ENCODE peak calls at places on chromosomes 16 and 17, in seven cellular contexts. M, Y, A, G, Q, E and W are unnamed samples.

GRCh38 chr17:49632201-49632600 is 45.7 kb downstream of the SPOP start:
- DNase-seq in M (no peak), Q (no peak), Y (no peak), A (no peak), G (no peak), E (no peak), W (no peak)

GRCh38 chr16:17829826-17830225 is 359.1 kb upstream of the XYLT1 start:
- DNase-seq in Q (no peak), A (no peak), E (no peak), M (no peak), G (no peak), Y (no peak), W (no peak)

GRCh38 chr16:58339452-58339938 is 44.7 kb upstream of the PRSS54 start:
- DNase-seq in Q (no peak), G (no peak), M (no peak), E (peak), A (no peak), Y (peak), W (peak)

GRCh38 chr17:20072692-20072992 is 63.5 kb downstream of the SPECC1 start:
- DNase-seq in Y (no peak), E (no peak), Q (no peak), M (no peak), A (no peak), G (no peak), W (no peak)

GRCh38 chr16:66489818-66490217 is 60.1 kb downstream of the TK2 start:
- DNase-seq in A (no peak), Q (no peak), M (no peak), Y (no peak), G (no peak), E (no peak), W (no peak)

GRCh38 chr16:79582789-79583188 is 17.7 kb downstream of the MAF start:
- DNase-seq in M (no peak), Q (no peak), Y (no peak), E (no peak), G (no peak), A (no peak), W (no peak)

GRCh38 chr16:685967-686366 is 1.8 kb upstream of the JMJD8 start:
- DNase-seq in A (peak), G (peak), M (peak), E (peak), Q (no peak), Y (peak), W (peak)

GRCh38 chr16:35150805-35151312 is 1691.4 kb downstream of the TP53TG3F start:
- DNase-seq in A (no peak), E (no peak), Q (no peak), M (no peak), Y (no peak), G (peak), W (no peak)

GRCh38 chr16:8920676-8921625 is 38.8 kb downstream of the LITAFD start:
- DNase-seq in Q (no peak), M (no peak), E (peak), Y (no peak), G (no peak), A (no peak), W (peak)

GRCh38 chr17:37746617-37747016 is 1.8 kb upstream of the HNF1B start:
- DNase-seq in A (no peak), Y (no peak), M (no peak), G (no peak), E (no peak), Q (no peak), W (no peak)

GRCh38 chr17:37743875-37744632 is 805 bp downstream of the HNF1B start:
- DNase-seq in Q (no peak), A (no peak), M (peak), Y (no peak), E (peak), G (peak), W (no peak)

GRCh38 chr17:37745801-37746426 is 1.1 kb upstream of the HNF1B start:
- DNase-seq in A (no peak), Q (no peak), E (no peak), Y (no peak), G (peak), M (peak), W (no peak)

GRCh38 chr17:37744633-37744927 is 279 bp downstream of the HNF1B start:
- DNase-seq in A (no peak), G (no peak), Y (no peak), E (no peak), M (no peak), Q (no peak), W (no peak)

DNA sequence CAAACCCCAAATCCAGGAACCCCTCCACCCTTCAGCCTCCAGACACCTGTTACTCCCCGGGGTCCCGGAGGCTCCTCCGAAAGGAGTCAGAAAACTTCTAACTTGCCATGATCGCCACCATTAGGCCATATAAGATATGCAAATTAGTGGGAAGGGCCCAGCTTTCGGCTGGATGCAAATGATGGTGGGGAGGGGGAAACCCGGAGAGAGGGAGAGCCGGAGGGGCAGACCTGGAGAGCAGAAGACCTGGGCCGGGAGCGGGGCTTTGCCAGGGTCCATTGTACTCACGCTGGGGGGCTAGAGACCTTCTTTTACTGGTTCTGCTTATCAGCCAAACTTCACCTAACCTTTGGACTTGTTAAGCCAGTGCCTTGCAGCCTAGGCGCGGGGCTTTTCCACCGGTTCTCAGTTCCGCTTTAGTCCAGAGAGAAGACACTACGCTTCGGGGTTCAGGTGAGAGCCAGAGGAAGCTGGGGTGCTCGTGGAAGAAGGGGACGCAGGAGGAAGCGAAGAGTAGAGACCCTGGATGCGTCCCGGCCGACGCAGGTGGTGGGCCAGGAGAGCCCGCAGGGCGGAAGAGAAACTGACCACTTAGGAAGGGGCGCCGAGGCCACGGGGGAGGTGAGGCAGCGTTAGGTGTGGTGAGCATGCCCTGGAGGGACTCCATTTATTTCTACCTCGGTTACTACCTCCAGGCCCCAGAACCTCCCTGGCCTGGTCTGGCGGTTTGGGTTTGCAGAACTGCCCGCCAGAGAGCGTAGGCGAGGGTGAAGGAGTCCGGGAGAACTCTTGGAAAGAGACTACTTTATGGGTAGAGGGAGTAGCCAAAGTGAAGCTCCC is at the start of gene HNF1B:
- DNase-seq in M (peak), E (no peak), Q (no peak), Y (no peak), A (no peak), G (peak), W (no peak)
- H3K4me3 ChIP-seq in M (peak), E (no peak), Q (peak), Y (no peak), A (no peak), G (peak), W (no peak)

GRCh38 chr16:70686376-70687171 is 721 bp upstream of the MTSS2 start:
- DNase-seq in G (no peak), A (no peak), Y (no peak), M (no peak), E (no peak), Q (no peak), W (no peak)
- H3K4me3 ChIP-seq in G (no peak), A (peak), Y (peak), M (peak), E (peak), Q (peak), W (peak)

GRCh38 chr16:88633684-88634140 is 4.7 kb upstream of the IL17C start:
- DNase-seq in M (peak), E (peak), Y (peak), Q (no peak), G (no peak), A (no peak), W (no peak)
- H3K4me3 ChIP-seq in M (peak), E (no peak), Y (no peak), Q (peak), G (no peak), A (no peak), W (no peak)

GRCh38 chr16:21610766-21611165 is 11.4 kb downstream of the METTL9 start:
- DNase-seq in E (no peak), A (no peak), Q (no peak), M (no peak), G (no peak), Y (no peak), W (no peak)

GRCh38 chr16:21608647-21609328 is 9.4 kb downstream of the METTL9 start:
- DNase-seq in G (no peak), Y (peak), M (no peak), E (no peak), A (no peak), Q (no peak), W (peak)

GRCh38 chr16:21611178-21611545 is 11.8 kb downstream of the METTL9 start:
- DNase-seq in E (no peak), Y (peak), G (no peak), A (no peak), Q (no peak), M (no peak), W (peak)

GRCh38 chr16:21611546-21612384 is 12.4 kb downstream of the METTL9 start:
- DNase-seq in G (no peak), A (peak), Y (peak), M (no peak), E (no peak), Q (no peak), W (peak)

DNA sequence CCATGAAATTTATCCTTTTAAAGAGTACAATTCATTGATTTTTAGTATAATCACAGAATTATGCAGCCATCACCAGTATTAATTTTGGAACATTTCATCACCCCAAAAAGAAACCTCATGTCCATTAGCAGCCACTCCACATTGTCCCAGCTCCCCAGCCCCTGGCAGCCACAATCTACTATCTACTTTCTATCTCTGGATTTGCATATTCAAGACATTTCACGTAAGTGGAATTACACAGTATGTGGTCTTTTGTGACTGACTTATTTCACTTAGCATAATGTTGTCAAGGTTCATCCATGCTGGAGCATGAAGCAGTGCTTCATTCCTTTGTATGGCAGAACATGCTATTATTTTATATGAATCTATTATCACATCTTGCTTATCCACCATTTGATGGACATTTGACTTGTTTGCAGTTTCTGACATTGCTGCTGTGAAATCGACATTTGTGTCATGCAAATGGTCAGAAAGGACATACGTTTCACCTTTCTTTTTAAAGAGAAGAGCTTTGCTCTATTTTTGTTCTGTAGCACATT is 10.7 kb downstream of the METTL9 start:
- DNase-seq in A (peak), Q (no peak), G (no peak), Y (no peak), M (no peak), E (no peak), W (no peak)
- H3K4me3 ChIP-seq in A (no peak), Q (no peak), G (no peak), Y (no peak), M (no peak), E (no peak), W (no peak)

GRCh38 chr17:57989011-57989345 is 924 bp upstream of the VEZF1 start:
- DNase-seq in M (peak), A (peak), G (no peak), Q (no peak), Y (peak), E (peak), W (peak)
- H3K4me3 ChIP-seq in M (peak), A (peak), G (peak), Q (no peak), Y (peak), E (peak), W (peak)

GRCh38 chr16:86573646-86574508 is 4.5 kb upstream of the FOXL1 start:
- DNase-seq in Q (no peak), A (no peak), Y (no peak), E (no peak), M (no peak), G (no peak), W (no peak)

GRCh38 chr16:86575754-86576557 is 2.4 kb upstream of the FOXL1 start:
- DNase-seq in Y (peak), Q (no peak), E (peak), G (peak), A (peak), M (peak), W (peak)

GRCh38 chr16:86574646-86575045 is 3.7 kb upstream of the FOXL1 start:
- DNase-seq in A (no peak), M (no peak), E (no peak), Q (no peak), Y (no peak), G (no peak), W (no peak)

GRCh38 chr16:86576591-86577313 is 1.6 kb upstream of the FOXL1 start:
- DNase-seq in A (no peak), G (no peak), E (no peak), Y (no peak), Q (no peak), M (no peak), W (no peak)

GRCh38 chr16:86575095-86575685 is 3.2 kb upstream of the FOXL1 start:
- DNase-seq in Y (no peak), G (no peak), A (no peak), Q (no peak), M (no peak), E (peak), W (no peak)
- H3K4me3 ChIP-seq in Y (peak), G (no peak), A (no peak), Q (peak), M (no peak), E (peak), W (peak)

DNA sequence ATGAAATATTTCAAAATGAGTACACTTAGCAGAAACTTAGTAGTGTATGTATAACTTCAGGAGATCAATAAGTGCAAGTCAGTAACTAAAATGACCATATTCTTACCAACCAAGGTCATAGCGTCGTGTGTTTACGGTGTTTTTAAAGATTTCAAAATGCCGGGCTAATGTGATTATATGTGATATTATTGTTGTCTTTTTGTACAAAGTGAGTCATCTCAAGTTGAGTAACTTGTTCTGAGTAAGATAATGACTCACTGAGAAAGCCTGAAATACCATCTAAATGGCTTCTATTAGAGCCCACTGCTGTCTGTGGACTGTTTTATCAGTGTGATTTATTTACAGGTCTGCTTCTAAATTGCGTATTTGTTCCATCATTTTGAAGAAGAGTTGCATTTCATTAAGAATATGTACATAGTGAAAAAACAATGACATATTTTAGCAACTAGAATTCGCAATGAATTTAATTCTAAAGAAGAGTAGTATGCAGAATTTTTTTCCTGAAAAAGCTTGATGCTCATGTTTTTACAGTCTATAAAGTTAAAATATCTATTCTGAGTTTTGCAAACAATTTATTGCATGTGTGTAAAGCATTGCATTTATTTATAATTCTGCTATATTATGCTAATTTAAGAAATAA is 12.7 kb downstream of the KRT12 start:
- DNase-seq in Y (peak), M (no peak), A (no peak), Q (no peak), G (no peak), E (no peak), W (peak)
- H3K4me3 ChIP-seq in Y (no peak), M (no peak), A (no peak), Q (no peak), G (peak), E (no peak), W (peak)

GRCh38 chr17:18382441-18383078 is 5.0 kb downstream of the EVPLL start:
- DNase-seq in Y (no peak), Q (no peak), A (no peak), M (no peak), G (no peak), E (no peak), W (no peak)
- H3K4me3 ChIP-seq in Y (no peak), Q (no peak), A (no peak), M (no peak), G (no peak), E (no peak), W (no peak)

DNA sequence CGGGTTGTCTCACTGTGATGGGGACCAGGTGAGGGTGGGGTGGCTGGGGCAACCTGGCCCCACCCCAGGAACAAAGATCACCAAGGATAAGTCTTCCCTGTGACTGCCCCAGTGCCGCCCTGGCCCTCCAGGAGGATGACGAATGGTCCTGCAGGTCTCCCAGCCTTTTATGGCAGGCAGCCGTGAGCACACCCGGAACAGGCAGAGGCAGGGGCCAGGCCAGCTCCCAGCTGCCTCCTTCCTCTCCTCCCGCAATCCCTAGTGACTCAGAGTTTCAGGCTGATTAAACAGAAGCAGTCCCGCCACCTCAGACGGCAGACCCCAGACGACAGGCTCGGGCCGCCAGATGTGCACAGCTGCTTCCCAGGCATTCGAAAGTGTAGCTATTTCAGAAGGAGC is 13.3 kb downstream of the JUP start:
- DNase-seq in A (no peak), Q (no peak), Y (peak), G (peak), M (peak), E (peak), W (peak)
- H3K4me3 ChIP-seq in A (no peak), Q (no peak), Y (no peak), G (no peak), M (peak), E (no peak), W (no peak)

DNA sequence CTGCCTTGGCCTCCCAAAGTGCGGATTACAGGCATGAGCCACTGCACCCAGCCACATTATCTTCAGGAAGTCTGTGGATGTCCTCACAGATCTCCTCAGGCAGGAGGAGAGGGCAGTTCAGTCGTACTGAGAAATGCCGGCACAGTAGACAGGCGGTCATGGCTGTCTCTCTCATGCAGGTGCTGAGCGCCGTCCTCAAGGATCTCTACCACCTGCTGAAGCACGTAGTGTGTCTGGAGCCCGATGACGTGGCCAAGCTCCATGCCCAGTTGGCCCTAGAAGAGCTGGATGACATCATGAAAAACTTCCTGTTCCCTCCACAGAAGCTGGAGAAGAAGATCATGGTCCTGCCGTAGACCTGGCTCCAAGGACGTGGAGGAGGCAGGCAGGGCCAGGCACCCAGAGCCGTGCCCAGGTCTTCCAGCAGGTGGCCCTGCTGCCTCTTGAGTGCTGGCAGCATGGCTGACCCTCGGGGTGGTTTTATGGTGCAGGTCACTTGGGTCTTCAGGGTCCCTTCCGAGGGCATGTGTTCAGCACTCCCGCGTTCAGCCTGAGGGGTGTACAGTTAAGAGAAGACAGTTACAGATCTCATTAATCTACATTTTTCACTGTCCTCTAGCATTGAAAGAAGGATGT is 22.0 kb upstream of the HAS3 start:
- DNase-seq in M (no peak), E (no peak), Q (no peak), Y (no peak), A (no peak), G (no peak), W (no peak)
- H3K4me3 ChIP-seq in M (no peak), E (no peak), Q (no peak), Y (no peak), A (no peak), G (no peak), W (no peak)